ENCODE peak calls at places on chromosomes 11 and 22, in eight cellular contexts. X is RPMI7951; V is stromal cell of bone marrow; G is CD4-positive, alpha-beta T cell; Z is body of pancreas; U is sigmoid colon; O is cardiac septum; C is CD4-positive, alpha-beta memory T cell. F is an unnamed sample.

GRCh38 chr11:2644844-2645778 is 54.7 kb downstream of the KCNQ1OT1 start:
- DNase-seq in U (no peak), Z (no peak), V (no peak), G (no peak), C (no peak), X (no peak), O (no peak), F (no peak)

GRCh38 chr22:24707477-24707816 is 67.1 kb downstream of the PIWIL3 start:
- DNase-seq in C (no peak), V (no peak), O (no peak), X (no peak), G (no peak), Z (no peak), U (no peak), F (no peak)

GRCh38 chr11:1113405-1114201 is 38.9 kb downstream of the MUC2 start:
- DNase-seq in O (no peak), C (no peak), G (no peak), V (no peak), U (peak; percentile 55), X (no peak), Z (peak; percentile 3), F (no peak)

GRCh38 chr11:88320149-88320559 is 17.4 kb downstream of the CTSC start:
- DNase-seq in O (no peak), G (no peak), U (no peak), X (peak; percentile 50), C (no peak), Z (no peak), V (peak; percentile 59), F (no peak)

GRCh38 chr11:32511926-32512325 is 71.7 kb upstream of the EIF3M start:
- DNase-seq in O (no peak), Z (no peak), G (no peak), V (no peak), X (no peak), U (no peak), C (no peak), F (no peak)

GRCh38 chr11:119685073-119685746 is 43.8 kb downstream of the NECTIN1 start:
- DNase-seq in U (no peak), C (no peak), G (no peak), Z (no peak), V (no peak), O (no peak), X (no peak), F (no peak)

GRCh38 chr11:130421697-130422096 is 6.7 kb downstream of the ADAMTS8 start:
- DNase-seq in O (no peak), X (no peak), Z (no peak), V (no peak), C (no peak), U (no peak), G (no peak), F (no peak)

GRCh38 chr11:125431009-125431408 is 65.1 kb downstream of the FEZ1 start:
- DNase-seq in O (peak; percentile 64), X (no peak), C (no peak), G (no peak), U (no peak), V (no peak), Z (no peak), F (no peak)

GRCh38 chr11:35030716-35031213 is 108.2 kb upstream of the CD44 start:
- DNase-seq in V (peak; percentile 99), G (no peak), O (peak; percentile 85), C (no peak), Z (peak; percentile 20), U (peak; percentile 69), X (peak; percentile 99), F (peak; percentile 51)

GRCh38 chr11:131275580-131275979 is 94.8 kb upstream of the NTM start:
- DNase-seq in C (no peak), U (peak; percentile 74), X (no peak), V (no peak), O (no peak), Z (no peak), G (no peak), F (no peak)

GRCh38 chr11:86147004-86147403 is 78.1 kb upstream of the PICALM start:
- DNase-seq in G (no peak), O (no peak), C (no peak), X (no peak), U (no peak), Z (no peak), V (no peak), F (no peak)

GRCh38 chr11:108929241-108929640 is 264.4 kb downstream of the DDX10 start:
- DNase-seq in O (no peak), Z (no peak), X (peak; percentile 58), G (no peak), C (no peak), V (peak; percentile 79), U (no peak), F (no peak)

GRCh38 chr11:133840479-133840941 is 4.8 kb downstream of the SPATA19 start:
- DNase-seq in Z (no peak), U (no peak), X (no peak), C (no peak), V (no peak), O (no peak), G (no peak), F (no peak)

GRCh38 chr22:46585340-46586122 is 34.7 kb upstream of the GRAMD4 start:
- DNase-seq in U (no peak), C (no peak), V (no peak), G (no peak), Z (no peak), O (no peak), X (no peak), F (no peak)

GRCh38 chr11:132716037-132716436 is 816.3 kb downstream of the OPCML start:
- DNase-seq in V (no peak), X (no peak), U (no peak), C (no peak), Z (no peak), G (no peak), O (no peak), F (no peak)

GRCh38 chr11:62545437-62546243 is 966 bp downstream of the AHNAK start:
- DNase-seq in G (peak; percentile 66), Z (peak; percentile 81), U (peak; percentile 97), X (peak; percentile 95), V (peak; percentile 85), O (peak; percentile 95), C (peak; percentile 53), F (peak; percentile 47)

GRCh38 chr11:119195680-119196079 is 10.4 kb downstream of the NHERF4 start:
- DNase-seq in C (no peak), G (no peak), U (no peak), V (peak; percentile 42), Z (peak; percentile 44), X (peak; percentile 70), O (peak; percentile 69), F (peak; percentile 18)

GRCh38 chr11:44944853-44945235 is 5.8 kb downstream of the TP53I11 start:
- DNase-seq in Z (no peak), V (no peak), X (no peak), O (no peak), C (no peak), U (no peak), G (no peak), F (no peak)

GRCh38 chr11:74282863-74283484 is 28.5 kb downstream of the P4HA3 start:
- DNase-seq in G (no peak), U (no peak), X (peak; percentile 46), Z (no peak), V (no peak), C (no peak), O (no peak), F (no peak)

GRCh38 chr11:101974255-101974654 is 57.9 kb upstream of the ANGPTL5 start:
- DNase-seq in O (no peak), V (peak; percentile 14), Z (no peak), C (no peak), X (no peak), U (no peak), G (no peak), F (no peak)

GRCh38 chr11:69202511-69203221 is 46.9 kb downstream of the SMIM38 start:
- DNase-seq in G (peak; percentile 16), X (no peak), U (no peak), O (peak; percentile 71), V (no peak), C (no peak), Z (no peak), F (no peak)

GRCh38 chr11:66974724-66975402 is at the start of gene C11orf86:
- DNase-seq in C (no peak), X (no peak), Z (no peak), U (no peak), O (no peak), V (no peak), G (no peak), F (no peak)

GRCh38 chr11:72781063-72781312 is 12.9 kb downstream of the STARD10 start:
- DNase-seq in U (no peak), C (no peak), Z (peak; percentile 81), V (no peak), G (no peak), O (no peak), X (no peak), F (no peak)

GRCh38 chr11:129694538-129694937 is 121.1 kb upstream of the TMEM45B start:
- DNase-seq in U (no peak), C (no peak), V (no peak), O (no peak), X (no peak), G (no peak), Z (no peak), F (peak; percentile 11)

GRCh38 chr22:37904572-37905533 is 1.2 kb upstream of the MICALL1 start:
- DNase-seq in C (no peak), X (peak; percentile 95), V (peak; percentile 98), G (no peak), O (no peak), U (peak; percentile 83), Z (peak; percentile 26), F (no peak)

GRCh38 chr11:93028959-93029536 is 59.6 kb downstream of the MTNR1B start:
- DNase-seq in G (no peak), U (no peak), Z (no peak), O (no peak), X (no peak), V (no peak), C (no peak), F (no peak)

GRCh38 chr11:24704716-24705115 is 207.9 kb downstream of the LUZP2 start:
- DNase-seq in X (no peak), O (no peak), C (no peak), U (no peak), V (no peak), Z (no peak), G (no peak), F (no peak)

GRCh38 chr11:15695096-15695721 is 580.5 kb downstream of the INSC start:
- DNase-seq in C (no peak), U (no peak), Z (no peak), V (no peak), X (no peak), O (no peak), G (no peak), F (no peak)

GRCh38 chr11:9231848-9232177 is 33.3 kb downstream of the DENND5A start:
- DNase-seq in V (peak; percentile 51), U (no peak), X (peak; percentile 60), C (no peak), Z (peak; percentile 23), G (no peak), O (no peak), F (peak; percentile 40)

GRCh38 chr22:37442537-37442936 is 15.3 kb upstream of the ELFN2 start:
- DNase-seq in O (no peak), X (peak; percentile 39), G (no peak), Z (no peak), C (no peak), U (no peak), V (no peak), F (peak; percentile 18)

GRCh38 chr11:70747285-70747684 is 349.0 kb downstream of the CTTN start:
- DNase-seq in X (no peak), O (no peak), Z (no peak), C (no peak), U (no peak), G (no peak), V (no peak), F (no peak)